ENCODE peak calls at places on chromosomes 12 and 14, in six cellular contexts. W is cardiac fibroblast, Z is HFFc6, D is ascending aorta, J is K562, R is GM10248. S is an unnamed sample.

GRCh38 chr12:27711312-27711682 is 665 bp downstream of the MRPS35 start:
- DNase-seq in D (no peak), R (peak; percentile 26), Z (no peak), J (peak; percentile 56), W (peak; percentile 8), S (peak; percentile 23)

GRCh38 chr12:43169115-43169681 is 382.8 kb downstream of the ADAMTS20 start:
- DNase-seq in D (no peak), J (no peak), Z (no peak), W (no peak), R (no peak), S (no peak)

GRCh38 chr14:20934148-20934762 is 21.0 kb upstream of the RNASE2 start:
- DNase-seq in J (peak; percentile 65), Z (no peak), R (peak; percentile 34), D (no peak), W (peak; percentile 29), S (peak; percentile 7)

GRCh38 chr14:88599761-88600439 is 37.1 kb downstream of the ZC3H14 start:
- DNase-seq in R (peak; percentile 73), D (no peak), W (no peak), Z (no peak), J (no peak), S (peak; percentile 64)

GRCh38 chr12:11568155-11568761 is 81.2 kb upstream of the ETV6 start:
- DNase-seq in R (no peak), J (no peak), Z (no peak), D (no peak), W (no peak), S (no peak)

GRCh38 chr12:97602315-97602714 is 139.7 kb downstream of the RMST start:
- DNase-seq in R (no peak), D (no peak), J (no peak), W (no peak), Z (no peak), S (no peak)

GRCh38 chr12:126719886-126720666 is 1546.9 kb upstream of the TMEM132C start:
- DNase-seq in W (no peak), Z (no peak), J (no peak), R (no peak), D (no peak), S (no peak)

GRCh38 chr14:57317248-57317833 is 48.6 kb downstream of the AP5M1 start:
- DNase-seq in J (peak; percentile 80), D (no peak), R (peak; percentile 57), Z (peak; percentile 67), W (peak; percentile 90), S (peak; percentile 65)

GRCh38 chr14:20295067-20295466 is 10.7 kb downstream of the TTC5 start:
- DNase-seq in D (no peak), W (no peak), R (peak; percentile 23), Z (no peak), J (no peak), S (peak; percentile 23)

GRCh38 chr12:14618990-14619389 is 51.3 kb upstream of the PLBD1 start:
- DNase-seq in Z (no peak), W (peak; percentile 59), D (no peak), J (peak; percentile 9), R (no peak), S (no peak)

GRCh38 chr14:61673305-61673704 is 22.0 kb upstream of the HIF1A start:
- DNase-seq in W (peak; percentile 30), J (no peak), R (no peak), D (no peak), Z (no peak), S (no peak)

GRCh38 chr14:76937181-76938091 is 91.1 kb downstream of the IRF2BPL start:
- DNase-seq in J (peak; percentile 38), D (no peak), W (peak; percentile 76), Z (peak; percentile 83), R (no peak), S (no peak)

GRCh38 chr12:22543246-22544037 is 900 bp downstream of the C2CD5 start:
- DNase-seq in D (no peak), Z (peak; percentile 19), R (peak; percentile 59), J (peak; percentile 68), W (peak; percentile 16), S (peak; percentile 52)

GRCh38 chr14:36028218-36028617 is 148.3 kb downstream of the PTCSC3 start:
- DNase-seq in Z (no peak), D (no peak), W (no peak), R (no peak), J (peak; percentile 0), S (no peak)

GRCh38 chr12:99223554-99223953 is 424.0 kb upstream of the GARIN6 start:
- DNase-seq in D (no peak), Z (no peak), J (no peak), W (no peak), R (no peak), S (no peak)
- TF ChIP-seq CTCF in D (no peak), Z (no peak), J (no peak), W (no peak), R (no peak), S (no peak)

GRCh38 chr14:71309756-71310155 is 402.5 kb downstream of the PCNX1 start:
- DNase-seq in R (no peak), J (no peak), W (no peak), D (no peak), Z (no peak), S (no peak)
- TF ChIP-seq CTCF in R (no peak), J (no peak), W (no peak), D (no peak), Z (peak; percentile 48), S (no peak)

GRCh38 chr12:3119192-3119744 is 42.1 kb downstream of the TSPAN9 start:
- DNase-seq in W (no peak), R (no peak), Z (no peak), J (no peak), D (no peak), S (no peak)
- TF ChIP-seq CTCF in W (no peak), R (no peak), Z (no peak), J (no peak), D (no peak), S (no peak)

GRCh38 chr12:57127101-57127709 is 1.1 kb upstream of the LRP1 start:
- DNase-seq in R (peak; percentile 48), J (peak; percentile 88), D (no peak), W (no peak), Z (peak; percentile 36), S (no peak)
- TF ChIP-seq CTCF in R (peak; percentile 35), J (peak; percentile 75), D (peak; percentile 56), W (no peak), Z (peak; percentile 61), S (peak; percentile 38)

GRCh38 chr14:44657688-44658388 is 150.8 kb upstream of the FSCB start:
- DNase-seq in R (no peak), D (no peak), Z (no peak), J (no peak), W (peak; percentile 33), S (no peak)
- TF ChIP-seq CTCF in R (no peak), D (no peak), Z (no peak), J (no peak), W (peak; percentile 27), S (peak; percentile 10)

GRCh38 chr12:131138638-131139362 is 185.1 kb downstream of the ADGRD1 start:
- DNase-seq in Z (no peak), J (no peak), D (no peak), R (no peak), W (no peak), S (no peak)

GRCh38 chr12:131139363-131140068 is 185.8 kb downstream of the ADGRD1 start:
- DNase-seq in D (no peak), Z (no peak), W (no peak), R (no peak), J (no peak), S (no peak)

GRCh38 chr12:131137009-131137835 is 183.5 kb downstream of the ADGRD1 start:
- DNase-seq in D (no peak), R (no peak), J (no peak), Z (no peak), W (no peak), S (no peak)

GRCh38 chr12:131136539-131136872 is 182.8 kb downstream of the ADGRD1 start:
- DNase-seq in D (no peak), W (no peak), Z (no peak), R (no peak), J (no peak), S (no peak)

GRCh38 chr12:131137836-131138637 is 184.3 kb downstream of the ADGRD1 start:
- DNase-seq in W (no peak), J (peak; percentile 37), R (no peak), Z (no peak), D (no peak), S (no peak)
- TF ChIP-seq CTCF in W (no peak), J (peak; percentile 18), R (no peak), Z (no peak), D (no peak), S (no peak)

DNA sequence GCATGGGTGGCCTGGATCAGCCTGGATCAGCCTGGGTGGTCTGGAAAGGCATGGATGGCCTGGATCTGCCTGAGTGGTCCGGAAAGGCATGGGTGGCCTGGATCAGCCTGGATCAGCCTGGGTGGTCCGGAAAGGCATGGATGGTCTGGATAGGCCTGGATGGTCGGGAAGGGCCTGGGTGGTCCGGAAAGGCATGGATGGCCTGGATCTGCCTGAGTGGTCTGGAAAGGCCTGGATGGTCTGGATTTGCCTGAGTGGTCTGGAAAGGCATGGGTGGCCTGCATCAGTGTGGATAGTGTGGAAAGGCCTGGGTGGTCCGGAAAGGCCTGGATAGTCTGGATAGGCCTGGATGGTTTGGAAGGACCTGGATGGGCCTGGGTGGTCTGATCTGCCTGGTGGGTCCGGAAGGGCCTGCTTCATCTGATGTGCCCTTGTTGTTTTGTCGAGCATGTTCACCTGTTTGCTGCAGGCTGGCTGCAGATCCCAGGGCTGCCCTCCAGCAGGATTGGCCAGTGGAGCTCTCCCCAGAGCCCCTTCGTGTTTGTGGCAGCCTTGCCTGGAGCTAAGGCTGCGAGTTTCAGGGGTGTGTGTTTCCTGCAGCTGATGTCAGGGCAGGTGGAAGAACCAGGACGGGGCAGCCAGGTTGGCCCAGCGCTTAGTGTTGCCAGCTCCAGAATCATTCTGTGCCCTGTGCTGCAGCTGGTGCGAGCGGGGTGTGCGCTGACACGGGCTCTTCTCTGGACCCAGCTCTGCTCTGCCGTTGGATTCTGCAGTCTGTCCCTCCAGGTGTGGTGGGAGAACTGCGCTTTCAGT is 19.3 kb upstream of the TEX22 start:
- DNase-seq in J (no peak), D (no peak), Z (no peak), R (no peak), W (no peak), S (no peak)
- TF ChIP-seq CTCF in J (no peak), D (no peak), Z (no peak), R (no peak), W (no peak), S (no peak)